ENCODE peak calls at places on chromosomes 6 and 20, in eight cellular contexts. Y is prostate gland, X is spleen, K is HCT116, U is Panc1, M is breast epithelium, B is HepG2, D is transverse colon. S is an unnamed sample.

GRCh38 chr6:65776332-65776731 is 69.3 kb upstream of the EYS start:
- DNase-seq in Y (no peak), X (no peak), K (no peak), U (no peak), M (no peak), B (no peak), D (no peak), S (no peak)

GRCh38 chr6:8589941-8590676 is 154.8 kb upstream of the SLC35B3 start:
- DNase-seq in Y (no peak), X (no peak), K (peak; percentile 32), U (no peak), M (no peak), B (no peak), D (no peak), S (no peak)

GRCh38 chr6:49570474-49571079 is 20.1 kb downstream of the C6orf141 start:
- DNase-seq in Y (no peak), X (no peak), K (no peak), U (no peak), M (no peak), B (peak; percentile 37), D (no peak), S (no peak)

GRCh38 chr20:5156670-5157448 is 30.1 kb downstream of the CDS2 start:
- DNase-seq in Y (no peak), X (no peak), K (peak; percentile 60), U (peak; percentile 25), M (no peak), B (peak; percentile 70), D (no peak), S (no peak)

GRCh38 chr20:50054626-50055511 is 58.1 kb downstream of the UBE2V1 start:
- DNase-seq in Y (no peak), X (no peak), K (no peak), U (no peak), M (no peak), B (peak; percentile 67), D (peak; percentile 16), S (no peak)

GRCh38 chr6:164756142-164756541 is 553.3 kb downstream of the C6orf118 start:
- DNase-seq in Y (no peak), X (no peak), K (no peak), U (no peak), M (no peak), B (no peak), D (no peak), S (no peak)

GRCh38 chr6:35668708-35669440 is 19.8 kb downstream of the FKBP5 start:
- DNase-seq in Y (no peak), X (no peak), K (no peak), U (no peak), M (no peak), B (no peak), D (no peak), S (no peak)

GRCh38 chr20:16714765-16715164 is 15.1 kb upstream of the SNRPB2 start:
- DNase-seq in Y (no peak), X (no peak), K (no peak), U (no peak), M (no peak), B (no peak), D (no peak), S (no peak)

GRCh38 chr20:58676161-58676560 is 16.4 kb upstream of the NPEPL1 start:
- DNase-seq in Y (no peak), X (no peak), K (no peak), U (no peak), M (no peak), B (no peak), D (no peak), S (no peak)

GRCh38 chr20:4434681-4435080 is 287.0 kb upstream of the PRND start:
- DNase-seq in Y (no peak), X (no peak), K (no peak), U (no peak), M (no peak), B (no peak), D (no peak), S (no peak)

GRCh38 chr6:12761376-12762115 is 45.0 kb downstream of the PHACTR1 start:
- DNase-seq in Y (no peak), X (no peak), K (no peak), U (no peak), M (no peak), B (no peak), D (no peak), S (no peak)

GRCh38 chr6:12328701-12329100 is 38.5 kb downstream of the EDN1 start:
- DNase-seq in Y (no peak), X (no peak), K (no peak), U (no peak), M (no peak), B (no peak), D (no peak), S (no peak)

GRCh38 chr6:210104-210456 is 82.2 kb upstream of the DUSP22 start:
- DNase-seq in Y (no peak), X (no peak), K (no peak), U (no peak), M (no peak), B (no peak), D (no peak), S (no peak)

GRCh38 chr6:121884056-121884455 is 448.6 kb downstream of the GJA1 start:
- DNase-seq in Y (no peak), X (no peak), K (no peak), U (no peak), M (no peak), B (no peak), D (no peak), S (no peak)

GRCh38 chr6:11682525-11682924 is 96.1 kb downstream of the ADTRP start:
- DNase-seq in Y (no peak), X (no peak), K (no peak), U (no peak), M (no peak), B (no peak), D (no peak), S (no peak)

GRCh38 chr6:132804251-132804650 is 5.8 kb upstream of the SLC18B1 start:
- DNase-seq in Y (no peak), X (no peak), K (no peak), U (no peak), M (no peak), B (no peak), D (no peak), S (no peak)

GRCh38 chr20:3330046-3330741 is 77.3 kb downstream of the DNAAF9 start:
- DNase-seq in Y (no peak), X (no peak), K (no peak), U (no peak), M (no peak), B (no peak), D (no peak), S (no peak)

GRCh38 chr6:169454204-169454871 is 200.7 kb upstream of the THBS2 start:
- DNase-seq in Y (no peak), X (no peak), K (no peak), U (no peak), M (no peak), B (peak; percentile 11), D (no peak), S (peak; percentile 85)

GRCh38 chr6:169451065-169451840 is 197.6 kb upstream of the THBS2 start:
- DNase-seq in Y (no peak), X (no peak), K (no peak), U (no peak), M (no peak), B (no peak), D (no peak), S (no peak)

GRCh38 chr6:169453221-169453620 is 199.6 kb upstream of the THBS2 start:
- DNase-seq in Y (no peak), X (no peak), K (no peak), U (no peak), M (no peak), B (no peak), D (no peak), S (no peak)

GRCh38 chr6:169452117-169452868 is 198.6 kb upstream of the THBS2 start:
- DNase-seq in Y (no peak), X (no peak), K (peak; percentile 45), U (peak; percentile 75), M (peak; percentile 79), B (no peak), D (peak; percentile 58), S (peak; percentile 94)

DNA sequence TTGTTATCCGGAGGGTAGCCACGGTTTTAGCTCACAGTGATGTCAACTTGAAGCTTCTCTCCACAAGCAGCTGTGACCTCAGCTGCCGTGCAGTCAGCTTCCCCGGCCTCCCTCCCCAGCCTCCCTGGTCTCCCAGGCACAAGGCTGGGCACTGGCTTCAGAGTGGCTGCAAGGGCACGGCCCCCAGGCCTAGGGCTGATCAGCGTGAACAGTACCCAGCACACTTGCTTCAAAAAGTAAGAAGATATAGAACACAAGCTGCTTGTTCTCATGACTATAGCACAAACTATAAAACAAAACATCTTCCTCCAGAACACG is 199.2 kb upstream of the THBS2 start:
- DNase-seq in Y (no peak), X (no peak), K (no peak), U (no peak), M (no peak), B (no peak), D (no peak), S (no peak)
- H3K4me3 ChIP-seq in Y (no peak overlapping the region), X (no peak overlapping the region), K (no peak overlapping the region), U (peak overlapping the region; percentile 62), M (peak overlapping the region; percentile 50), B (no peak overlapping the region), D (no peak overlapping the region), S (peak overlapping the region; percentile 46)

GRCh38 chr6:156720739-156721714 is 56.2 kb upstream of the ARID1B start:
- DNase-seq in Y (peak; percentile 79), X (no peak), K (no peak), U (no peak), M (peak; percentile 53), B (peak; percentile 24), D (peak; percentile 52), S (no peak)
- TF ChIP-seq POLR2AphosphoS5 in Y (peak; percentile 31), X (no peak), K (no peak), U (no peak), M (no peak), B (no peak), D (peak; percentile 13), S (no peak)

GRCh38 chr6:24908555-24908954 is 27.2 kb downstream of the RIPOR2 start:
- DNase-seq in Y (no peak), X (no peak), K (no peak), U (no peak), M (no peak), B (no peak), D (no peak), S (no peak)
- H3K4me3 ChIP-seq in Y (no peak overlapping the region), X (no peak overlapping the region), K (no peak overlapping the region), U (no peak overlapping the region), M (peak overlapping the region; percentile 71), B (no peak overlapping the region), D (no peak overlapping the region), S (peak overlapping the region; percentile 58)

GRCh38 chr20:1204061-1204460 is 807 bp downstream of the C20orf202 start:
- DNase-seq in Y (no peak), X (no peak), K (no peak), U (no peak), M (no peak), B (no peak), D (peak; percentile 33), S (no peak)

GRCh38 chr20:1205802-1206201 is 2.5 kb downstream of the C20orf202 start:
- DNase-seq in Y (no peak), X (no peak), K (no peak), U (no peak), M (no peak), B (no peak), D (no peak), S (no peak)

GRCh38 chr20:1202762-1203504 is at the start of gene C20orf202:
- DNase-seq in Y (no peak), X (no peak), K (no peak), U (no peak), M (no peak), B (no peak), D (no peak), S (no peak)

GRCh38 chr20:1203630-1204029 is 376 bp downstream of the C20orf202 start:
- DNase-seq in Y (no peak), X (no peak), K (no peak), U (no peak), M (no peak), B (no peak), D (peak; percentile 34), S (no peak)

GRCh38 chr20:1204547-1204946 is 1.3 kb downstream of the C20orf202 start:
- DNase-seq in Y (no peak), X (no peak), K (no peak), U (no peak), M (no peak), B (no peak), D (no peak), S (no peak)
- TF ChIP-seq POLR2AphosphoS5 in Y (no peak), X (no peak), K (no peak), U (no peak), M (no peak), B (no peak), D (no peak), S (no peak)